ENCODE peak calls at places on chromosomes 3 and 15, in four cellular contexts. C, H, Q and T are unnamed samples.

GRCh38 chr3:190299969-190300368 is 22.3 kb downstream of the CLDN1 start:
- DNase-seq in C (no peak), H (no peak), Q (no peak), T (no peak)

GRCh38 chr3:37125195-37125594 is 49.2 kb downstream of the LRRFIP2 start:
- DNase-seq in C (no peak), H (no peak), Q (no peak), T (no peak)

GRCh38 chr15:41727143-41727542 is 47.1 kb upstream of the MAPKBP1 start:
- DNase-seq in C (no peak), H (no peak), Q (no peak), T (no peak)

GRCh38 chr15:49620174-49620573 is 444 bp downstream of the FAM227B start:
- DNase-seq in C (peak), H (no peak), Q (no peak), T (peak)

GRCh38 chr3:140463401-140463800 is 214.5 kb upstream of the TRIM42 start:
- DNase-seq in C (no peak), H (no peak), Q (no peak), T (no peak)

GRCh38 chr3:173553635-173554280 is 156.2 kb downstream of the NLGN1 start:
- DNase-seq in C (no peak), H (peak), Q (no peak), T (peak)

GRCh38 chr3:48634661-48635221 is 520 bp downstream of the SLC26A6 start:
- DNase-seq in C (peak), H (peak), Q (peak), T (peak)

GRCh38 chr15:98903377-98904018 is 104.1 kb downstream of the PGPEP1L start:
- DNase-seq in C (no peak), H (no peak), Q (no peak), T (peak)

GRCh38 chr3:50322386-50323091 is at the start of gene HYAL2:
- DNase-seq in C (no peak), H (no peak), Q (no peak), T (no peak)

GRCh38 chr15:38879909-38880471 is 315.4 kb upstream of the RASGRP1 start:
- DNase-seq in C (no peak), H (no peak), Q (no peak), T (no peak)

GRCh38 chr15:99983894-99984293 is 250.7 kb upstream of the LYSMD4 start:
- DNase-seq in C (no peak), H (no peak), Q (no peak), T (no peak)

GRCh38 chr3:188133646-188134045 is 20.3 kb upstream of the LPP start:
- DNase-seq in C (no peak), H (no peak), Q (no peak), T (no peak)

GRCh38 chr3:9398715-9399708 is 1.6 kb downstream of the SETD5 start:
- DNase-seq in C (peak), H (peak), Q (no peak), T (no peak)

GRCh38 chr15:68229386-68230156 is at the start of gene CLN6:
- DNase-seq in C (peak), H (peak), Q (peak), T (peak)

GRCh38 chr3:108183178-108183577 is 39.0 kb downstream of the IFT57 start:
- DNase-seq in C (no peak), H (no peak), Q (no peak), T (no peak)

GRCh38 chr15:79283252-79284048 is 928 bp downstream of the ANKRD34C start:
- DNase-seq in C (peak), H (no peak), Q (no peak), T (peak)

GRCh38 chr15:59294574-59294960 is 78.1 kb downstream of the MYO1E start:
- DNase-seq in C (no peak), H (no peak), Q (no peak), T (peak)

GRCh38 chr3:114600571-114600970 is 306.7 kb downstream of the TIGIT start:
- DNase-seq in C (no peak), H (no peak), Q (no peak), T (no peak)

GRCh38 chr3:161371441-161372320 is at the start of gene SPTSSB:
- DNase-seq in C (peak), H (peak), Q (no peak), T (peak)

GRCh38 chr3:66198437-66199088 is 22.2 kb upstream of the SLC25A26 start:
- DNase-seq in C (no peak), H (no peak), Q (no peak), T (no peak)

GRCh38 chr3:134197681-134198261 is 52.9 kb downstream of the RYK start:
- DNase-seq in C (peak), H (peak), Q (peak), T (peak)

GRCh38 chr3:133293397-133294107 is 106.3 kb upstream of the BFSP2 start:
- DNase-seq in C (no peak), H (no peak), Q (no peak), T (no peak)

GRCh38 chr15:55993804-55994539 is 560 bp upstream of the NEDD4 start:
- DNase-seq in C (peak), H (peak), Q (no peak), T (peak)

GRCh38 chr15:60799885-60800728 is 321.2 kb upstream of the ICE2 start:
- DNase-seq in C (no peak), H (no peak), Q (no peak), T (no peak)

GRCh38 chr3:149368850-149369497 is 8.5 kb downstream of the TM4SF1 start:
- DNase-seq in C (no peak), H (peak), Q (no peak), T (no peak)

GRCh38 chr3:184642623-184643308 is 69.1 kb downstream of the MAGEF1 start:
- DNase-seq in C (no peak), H (no peak), Q (no peak), T (no peak)

GRCh38 chr3:165749817-165750216 is 87.4 kb downstream of the BCHE start:
- DNase-seq in C (no peak), H (peak), Q (no peak), T (no peak)

GRCh38 chr15:42082832-42083604 is 11.3 kb downstream of the PLA2G4D start:
- DNase-seq in C (no peak), H (no peak), Q (no peak), T (no peak)

GRCh38 chr15:23069496-23070166 is 30.3 kb upstream of the TUBGCP5 start:
- DNase-seq in C (peak), H (no peak), Q (no peak), T (peak)

GRCh38 chr15:58223432-58223831 is 85.3 kb downstream of the AQP9 start:
- DNase-seq in C (no peak), H (no peak), Q (no peak), T (no peak)

GRCh38 chr15:58222698-58223097 is 84.5 kb downstream of the AQP9 start:
- DNase-seq in C (peak), H (no peak), Q (no peak), T (no peak)

GRCh38 chr15:58224068-58224467 is 85.9 kb downstream of the AQP9 start:
- DNase-seq in C (no peak), H (no peak), Q (no peak), T (no peak)

DNA sequence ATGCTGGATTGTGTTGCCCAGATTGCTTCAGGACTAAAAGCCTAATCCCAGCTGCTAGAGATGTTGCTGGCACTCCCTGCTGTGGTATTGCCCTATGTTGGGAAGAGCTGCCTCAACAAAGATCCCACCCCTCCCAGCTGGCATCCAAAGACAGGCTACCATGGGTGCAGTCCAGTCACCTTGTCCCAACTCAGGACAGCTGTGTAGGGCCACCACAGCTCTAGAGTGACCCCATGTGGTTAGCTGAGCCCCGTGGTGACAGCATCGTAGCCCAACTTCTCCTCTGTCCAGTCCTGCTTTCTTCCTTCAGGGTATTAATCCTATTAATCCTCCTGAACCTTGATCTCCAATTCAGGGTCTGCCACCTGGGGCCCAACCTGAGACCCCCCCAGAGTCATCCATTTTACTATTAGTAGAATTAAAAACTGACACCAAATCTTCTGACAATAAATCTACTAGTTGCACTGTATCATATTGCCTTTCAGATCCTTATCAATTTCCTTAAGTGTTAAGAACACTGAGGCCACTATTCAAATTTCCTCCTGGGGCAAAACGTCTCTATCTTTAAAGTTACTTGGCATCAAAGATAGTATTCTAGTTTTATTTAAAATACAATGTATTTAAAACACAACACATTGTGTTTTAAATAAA is 83.5 kb downstream of the AQP9 start:
- DNase-seq in C (peak), H (peak), Q (no peak), T (peak)
- TF ChIP-seq MYC in C (no peak), H (no peak), Q (no peak), T (no peak)

GRCh38 chr3:159672728-159673471 is 315.7 kb upstream of the IL12A start:
- DNase-seq in C (no peak), H (no peak), Q (no peak), T (peak)
- TF ChIP-seq POLR2AphosphoS2 in C (no peak), H (no peak), Q (no peak), T (no peak)

GRCh38 chr3:127542441-127542952 is 48.0 kb downstream of the TPRA1 start:
- DNase-seq in C (no peak), H (peak), Q (no peak), T (no peak)
- TF ChIP-seq JUNB in C (no peak), H (no peak), Q (no peak), T (no peak)

GRCh38 chr3:57163751-57164150 is 1.4 kb downstream of the IL17RD start:
- DNase-seq in C (no peak), H (no peak), Q (no peak), T (no peak)
- TF ChIP-seq MYC in C (no peak), H (no peak), Q (no peak), T (no peak)

GRCh38 chr15:101308604-101309435 is 13.8 kb upstream of the SNRPA1 start:
- DNase-seq in C (no peak), H (no peak), Q (no peak), T (no peak)
- TF ChIP-seq POLR2AphosphoS2 in C (no peak), H (no peak), Q (no peak), T (no peak)

GRCh38 chr3:16513141-16514020 is at the start of gene RFTN1:
- DNase-seq in C (peak), H (no peak), Q (no peak), T (no peak)

GRCh38 chr3:16510620-16511319 is 2.7 kb downstream of the RFTN1 start:
- DNase-seq in C (no peak), H (no peak), Q (no peak), T (no peak)

GRCh38 chr3:16511561-16512434 is 1.7 kb downstream of the RFTN1 start:
- DNase-seq in C (no peak), H (no peak), Q (peak), T (no peak)

GRCh38 chr3:16514021-16514700 is 662 bp upstream of the RFTN1 start:
- DNase-seq in C (no peak), H (no peak), Q (no peak), T (no peak)

GRCh38 chr3:16512435-16513140 is 911 bp downstream of the RFTN1 start:
- DNase-seq in C (no peak), H (no peak), Q (no peak), T (no peak)
- TF ChIP-seq JUNB in C (no peak), H (no peak), Q (no peak), T (no peak)

GRCh38 chr15:88264622-88265021 is 8.1 kb upstream of the NTRK3 start:
- DNase-seq in C (no peak), H (no peak), Q (no peak), T (no peak)
- TF ChIP-seq MYC in C (no peak), H (no peak), Q (no peak), T (no peak)

GRCh38 chr15:78101423-78102105 is 9.2 kb downstream of the SH2D7 start:
- DNase-seq in C (no peak), H (no peak), Q (no peak), T (no peak)
- TF ChIP-seq POLR2AphosphoS2 in C (no peak), H (no peak), Q (no peak), T (no peak)

DNA sequence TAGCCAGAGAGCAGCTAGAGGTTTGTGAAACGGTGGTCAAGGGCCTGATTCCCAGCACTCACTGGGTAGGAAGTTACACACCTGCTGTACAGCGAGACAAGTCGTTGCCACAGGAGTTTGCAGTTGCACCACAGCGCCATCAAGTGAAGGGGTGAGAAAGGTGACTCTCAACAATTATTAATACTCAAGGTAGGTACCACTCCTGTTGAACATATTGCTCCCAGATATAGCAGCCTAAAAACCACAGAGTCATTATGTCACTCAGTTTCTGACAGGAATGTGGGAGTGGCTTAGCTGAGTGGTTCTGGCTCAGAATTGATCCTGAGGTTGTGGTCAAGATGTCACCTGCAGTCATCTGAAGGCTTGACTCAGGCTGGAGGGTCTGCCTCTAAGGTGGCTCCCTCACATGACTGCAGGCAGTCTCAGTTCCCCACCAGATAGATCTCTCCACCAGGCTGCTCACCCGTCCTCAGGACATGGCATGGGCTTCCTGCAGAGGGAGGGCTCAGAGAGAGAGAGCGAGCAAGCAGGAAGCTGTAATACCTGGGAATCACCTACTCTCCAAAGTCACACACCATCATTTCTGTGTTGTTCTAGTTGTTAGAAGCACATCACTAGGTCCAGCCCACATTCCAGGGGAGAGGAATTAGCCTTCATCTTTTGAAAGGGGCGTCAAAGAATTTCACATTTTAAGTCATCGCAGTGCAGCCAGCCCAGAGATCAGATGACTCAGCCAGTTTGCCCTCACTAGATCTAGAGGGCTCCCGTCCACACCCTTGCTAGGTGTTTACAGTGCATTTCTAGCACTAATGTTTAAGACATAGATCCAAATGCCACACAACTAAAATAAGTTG is 17.0 kb upstream of the ANO10 start:
- DNase-seq in C (peak), H (no peak), Q (no peak), T (peak)
- TF ChIP-seq JUNB in C (no peak), H (no peak), Q (no peak), T (no peak)

GRCh38 chr15:40424483-40425115 is 16.2 kb upstream of the BAHD1 start:
- DNase-seq in C (no peak), H (no peak), Q (no peak), T (no peak)

GRCh38 chr15:40418126-40418525 is 12.5 kb downstream of the IVD start:
- DNase-seq in C (no peak), H (no peak), Q (no peak), T (no peak)

GRCh38 chr15:40420071-40420713 is 14.6 kb downstream of the IVD start:
- DNase-seq in C (no peak), H (no peak), Q (no peak), T (no peak)

GRCh38 chr15:40420793-40421192 is 15.2 kb downstream of the IVD start:
- DNase-seq in C (no peak), H (no peak), Q (no peak), T (no peak)

DNA sequence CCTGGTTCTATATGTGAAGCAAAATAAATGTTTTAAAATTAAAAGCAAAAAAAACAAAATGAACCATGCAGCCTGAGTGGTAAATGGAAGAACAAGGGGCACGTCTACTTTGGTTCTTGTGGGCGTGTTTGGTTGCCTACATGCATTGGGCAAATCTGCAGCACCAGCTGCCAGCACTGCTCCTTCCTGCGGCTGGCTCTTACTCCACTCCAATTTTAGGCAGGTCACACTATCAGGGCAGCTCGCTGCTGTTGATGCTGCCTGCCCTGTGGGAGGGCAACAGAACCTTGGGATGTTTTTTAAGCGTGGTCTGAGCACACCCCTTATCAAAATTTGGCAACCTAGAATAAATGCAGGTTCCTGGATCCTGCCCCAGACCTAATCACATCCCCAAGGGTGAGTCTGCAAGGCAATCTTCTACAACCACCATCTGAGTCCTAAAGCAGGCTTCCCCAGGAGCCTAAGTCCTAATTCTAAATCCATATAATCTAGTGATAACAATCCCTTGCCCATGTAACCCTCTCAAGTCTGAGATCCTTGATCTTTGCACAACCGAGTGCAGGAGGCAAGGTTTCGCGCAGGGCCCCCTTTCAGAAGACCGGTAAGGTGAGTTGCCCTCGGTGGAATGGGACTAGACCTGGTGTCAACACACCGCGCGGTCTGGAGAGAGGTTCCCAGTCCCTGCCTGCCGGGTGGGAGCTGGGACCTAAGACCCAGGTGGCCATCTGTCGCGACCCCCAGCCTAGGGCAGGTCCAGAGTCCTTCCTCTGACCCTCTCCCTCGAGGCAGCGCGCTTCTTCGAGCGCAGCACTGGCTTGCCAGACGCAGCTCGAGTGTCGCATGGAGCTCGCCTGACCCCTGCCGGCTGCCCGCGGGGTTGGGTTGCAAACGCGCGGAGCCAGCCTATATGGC is 15.9 kb downstream of the IVD start:
- DNase-seq in C (peak), H (peak), Q (no peak), T (peak)
- TF ChIP-seq MYC in C (peak), H (peak), Q (no peak), T (no peak)